ENCODE peak calls at places on chromosomes 13 and 19, in nine cellular contexts. N is amygdala, Z is T follicular helper cell, L is left lobe of liver, W is HFFc6, S is Calu3, G is C1 segment of cervical spinal cord, X is A172, K is H9. Q is an unnamed sample.

GRCh38 chr19:6091771-6092291 is 18.5 kb downstream of the RFX2 start:
- DNase-seq in Z (no peak), G (no peak), S (no peak), N (no peak), L (no peak), X (peak; percentile 28), K (no peak), W (peak; percentile 17), Q (no peak)

GRCh38 chr19:11905928-11906327 is 18.3 kb downstream of the ZNF69 start:
- DNase-seq in L (no peak), W (no peak), X (no peak), G (no peak), Z (no peak), K (no peak), N (no peak), S (no peak), Q (no peak)

GRCh38 chr19:13132471-13133166 is 14.6 kb downstream of the NACC1 start:
- DNase-seq in Z (no peak), X (no peak), N (no peak), K (peak; percentile 29), G (no peak), L (no peak), S (no peak), W (peak; percentile 84), Q (no peak)

GRCh38 chr19:1232652-1233360 is 5.0 kb downstream of the CBARP start:
- DNase-seq in K (no peak), N (no peak), S (no peak), Z (no peak), X (no peak), G (no peak), W (no peak), L (no peak), Q (no peak)

GRCh38 chr19:20359933-20360720 is 193.1 kb downstream of the ZNF486 start:
- DNase-seq in G (no peak), W (no peak), N (peak; percentile 6), S (no peak), L (no peak), Z (no peak), X (no peak), K (peak; percentile 64), Q (no peak)

GRCh38 chr19:16985403-16985802 is 41.2 kb downstream of the CPAMD8 start:
- DNase-seq in Z (no peak), X (no peak), N (no peak), S (no peak), G (no peak), W (no peak), L (no peak), K (no peak), Q (no peak)

GRCh38 chr19:45117666-45118065 is 24.7 kb downstream of the PPP1R37 start:
- DNase-seq in G (no peak), X (no peak), S (no peak), N (no peak), Z (no peak), W (no peak), L (no peak), K (no peak), Q (no peak)

GRCh38 chr13:98405107-98405571 is 171.8 kb downstream of the STK24 start:
- DNase-seq in W (no peak), Z (no peak), X (no peak), S (no peak), N (peak; percentile 43), G (no peak), L (no peak), K (peak; percentile 65), Q (no peak)

GRCh38 chr19:4267101-4267900 is 11.8 kb upstream of the SHD start:
- DNase-seq in Z (peak; percentile 33), K (peak; percentile 89), N (peak; percentile 20), L (peak; percentile 76), G (no peak), X (peak; percentile 72), S (peak; percentile 55), W (peak; percentile 52), Q (peak; percentile 61)

GRCh38 chr19:3448616-3449334 is 31.6 kb downstream of the SMIM24 start:
- DNase-seq in X (no peak), K (no peak), Z (no peak), G (no peak), L (no peak), N (no peak), W (no peak), S (no peak), Q (no peak)

GRCh38 chr19:6056801-6057650 is 53.3 kb downstream of the RFX2 start:
- DNase-seq in X (peak; percentile 95), Z (no peak), S (peak; percentile 66), L (peak; percentile 54), K (peak; percentile 39), W (peak; percentile 95), N (peak; percentile 48), G (peak; percentile 40), Q (peak; percentile 51)

GRCh38 chr19:44943801-44944249 is 1.8 kb downstream of the APOC4 start:
- DNase-seq in G (peak; percentile 17), Z (no peak), S (no peak), L (peak; percentile 91), K (no peak), X (no peak), N (peak; percentile 41), W (no peak), Q (no peak)

GRCh38 chr19:38850976-38851621 is 1.3 kb upstream of the HNRNPL start:
- DNase-seq in S (no peak), L (peak; percentile 65), W (no peak), K (no peak), N (no peak), Z (peak; percentile 21), G (peak; percentile 49), X (no peak), Q (no peak)

GRCh38 chr19:50803633-50804419 is 13.6 kb downstream of the ACP4 start:
- DNase-seq in Z (no peak), K (no peak), S (no peak), G (no peak), N (no peak), X (no peak), W (no peak), L (no peak), Q (no peak)

GRCh38 chr19:45293682-45294081 is 29.0 kb downstream of the CKM start:
- DNase-seq in L (no peak), K (no peak), W (no peak), G (no peak), S (no peak), Z (no peak), N (no peak), X (no peak), Q (no peak)

Q was measured in A549.